ENCODE peak calls at places on chromosomes 16 and 17, in eight cellular contexts. F is GM23338, A is HFFc6, Y is transverse colon, R is GM12865, I is fibroblast of lung, L is fibroblast of mammary gland, C is PC-3. D is an unnamed sample.
A peak's percentile ranks its signal among the peaks of the same experiment; 100 is the strongest.

GRCh38 chr16:22624759-22625533 is 114.3 kb downstream of the NPIPB5 start:
- DNase-seq in Y (no peak), F (no peak), A (no peak), I (no peak), R (peak; percentile 24), L (no peak), C (no peak), D (peak; percentile 59)

GRCh38 chr17:47229535-47230443 is 20.6 kb downstream of the MYL4 start:
- DNase-seq in C (peak; percentile 99), L (peak; percentile 96), Y (peak; percentile 88), F (peak; percentile 94), A (peak; percentile 87), I (peak; percentile 91), R (peak; percentile 91), D (peak; percentile 95)

GRCh38 chr16:53014287-53014686 is 38.4 kb downstream of the CHD9NB start:
- DNase-seq in C (no peak), R (no peak), L (no peak), I (no peak), F (peak; percentile 31), Y (no peak), A (no peak), D (no peak)

GRCh38 chr17:79992657-79993389 is 42.8 kb downstream of the TBC1D16 start:
- DNase-seq in Y (no peak), A (no peak), F (no peak), I (no peak), L (no peak), C (no peak), R (no peak), D (no peak)

GRCh38 chr17:19583871-19584270 is 50.2 kb downstream of the SLC47A1 start:
- DNase-seq in Y (no peak), C (no peak), A (no peak), L (no peak), I (no peak), F (no peak), R (no peak), D (no peak)

GRCh38 chr16:84166796-84167695 is 19.8 kb downstream of the TAF1C start:
- DNase-seq in Y (no peak), R (peak; percentile 79), C (no peak), A (no peak), I (no peak), L (no peak), F (peak; percentile 47), D (no peak)

GRCh38 chr17:63984651-63985386 is 12.1 kb upstream of the SCN4A start:
- DNase-seq in A (peak; percentile 87), F (no peak), L (peak; percentile 93), C (peak; percentile 87), R (peak; percentile 57), I (peak; percentile 91), Y (peak; percentile 39), D (peak; percentile 73)

GRCh38 chr16:1773703-1774455 is 945 bp upstream of the MRPS34 start:
- DNase-seq in R (no peak), Y (peak; percentile 50), F (no peak), I (peak; percentile 51), A (peak; percentile 39), C (no peak), L (peak; percentile 42), D (peak; percentile 20)

GRCh38 chr17:43780135-43780534 is at the start of gene CFAP97D1:
- DNase-seq in A (no peak), I (no peak), C (no peak), Y (no peak), F (no peak), R (no peak), L (no peak), D (no peak)

GRCh38 chr17:63718981-63719380 is 19.1 kb upstream of the LIMD2 start:
- DNase-seq in A (no peak), F (no peak), C (no peak), Y (no peak), I (peak; percentile 21), L (no peak), R (no peak), D (no peak)

GRCh38 chr16:70579648-70580630 is 56.3 kb downstream of the SF3B3 start:
- DNase-seq in I (no peak), R (no peak), Y (peak; percentile 51), L (no peak), C (no peak), F (no peak), A (no peak), D (no peak)

GRCh38 chr17:61536417-61536955 is 54.5 kb downstream of the NACA2 start:
- DNase-seq in R (peak; percentile 2), A (no peak), L (peak; percentile 5), F (no peak), I (no peak), Y (no peak), C (no peak), D (no peak)

GRCh38 chr17:36183001-36183810 is 6.8 kb upstream of the TBC1D3B start:
- DNase-seq in A (peak; percentile 53), F (peak; percentile 92), I (peak; percentile 78), Y (peak; percentile 68), R (peak; percentile 62), L (peak; percentile 72), C (peak; percentile 25), D (peak; percentile 63)

GRCh38 chr17:50550661-50551432 is 3.9 kb downstream of the SPATA20 start:
- DNase-seq in L (peak; percentile 92), Y (peak; percentile 77), A (peak; percentile 70), F (peak; percentile 95), R (peak; percentile 47), C (peak; percentile 70), I (peak; percentile 72), D (peak; percentile 64)

GRCh38 chr17:27494192-27495091 is 38.2 kb downstream of the KSR1 start:
- DNase-seq in Y (peak; percentile 92), F (peak; percentile 64), L (peak; percentile 24), A (no peak), C (peak; percentile 62), I (peak; percentile 57), R (no peak), D (peak; percentile 93)

GRCh38 chr16:83315271-83315670 is 492.5 kb upstream of the HSBP1 start:
- DNase-seq in Y (no peak), L (peak; percentile 19), A (peak; percentile 13), R (no peak), C (no peak), I (peak; percentile 10), F (no peak), D (no peak)

GRCh38 chr16:5004311-5004710 is 29.4 kb downstream of the NAGPA start:
- DNase-seq in A (no peak), C (no peak), F (no peak), L (no peak), Y (no peak), I (no peak), R (no peak), D (no peak)

GRCh38 chr16:58678716-58679115 is 5.9 kb downstream of the SLC38A7 start:
- DNase-seq in L (no peak), Y (no peak), I (no peak), A (peak; percentile 71), F (no peak), C (peak; percentile 44), R (peak; percentile 17), D (peak; percentile 59)

DNA sequence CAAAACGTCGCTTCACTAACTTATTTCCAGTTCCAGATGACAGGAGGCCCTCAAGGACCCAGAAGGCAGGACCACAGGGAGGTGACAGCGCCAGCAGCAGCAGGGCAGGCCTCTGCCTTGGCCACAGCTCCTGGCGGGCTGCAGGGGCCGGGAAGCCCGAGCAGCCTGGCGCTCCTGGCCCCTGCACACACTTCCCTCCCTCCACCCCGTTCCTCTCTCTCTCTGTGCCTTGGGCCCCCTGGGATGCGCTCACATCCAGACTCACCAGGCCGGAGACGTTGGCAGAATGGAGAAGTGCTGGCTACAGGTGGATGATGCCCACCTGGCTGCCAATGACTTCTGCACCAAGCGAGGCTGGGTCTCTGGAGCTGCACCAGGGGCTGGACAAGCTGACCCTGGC is 12.7 kb downstream of the ZNF594 start:
- DNase-seq in I (no peak), F (no peak), A (no peak), L (no peak), Y (no peak), R (no peak), C (no peak), D (no peak)
- TF ChIP-seq CTCF in I (no peak), F (no peak), A (no peak), L (no peak), Y (no peak), R (no peak), C (no peak), D (no peak)

DNA sequence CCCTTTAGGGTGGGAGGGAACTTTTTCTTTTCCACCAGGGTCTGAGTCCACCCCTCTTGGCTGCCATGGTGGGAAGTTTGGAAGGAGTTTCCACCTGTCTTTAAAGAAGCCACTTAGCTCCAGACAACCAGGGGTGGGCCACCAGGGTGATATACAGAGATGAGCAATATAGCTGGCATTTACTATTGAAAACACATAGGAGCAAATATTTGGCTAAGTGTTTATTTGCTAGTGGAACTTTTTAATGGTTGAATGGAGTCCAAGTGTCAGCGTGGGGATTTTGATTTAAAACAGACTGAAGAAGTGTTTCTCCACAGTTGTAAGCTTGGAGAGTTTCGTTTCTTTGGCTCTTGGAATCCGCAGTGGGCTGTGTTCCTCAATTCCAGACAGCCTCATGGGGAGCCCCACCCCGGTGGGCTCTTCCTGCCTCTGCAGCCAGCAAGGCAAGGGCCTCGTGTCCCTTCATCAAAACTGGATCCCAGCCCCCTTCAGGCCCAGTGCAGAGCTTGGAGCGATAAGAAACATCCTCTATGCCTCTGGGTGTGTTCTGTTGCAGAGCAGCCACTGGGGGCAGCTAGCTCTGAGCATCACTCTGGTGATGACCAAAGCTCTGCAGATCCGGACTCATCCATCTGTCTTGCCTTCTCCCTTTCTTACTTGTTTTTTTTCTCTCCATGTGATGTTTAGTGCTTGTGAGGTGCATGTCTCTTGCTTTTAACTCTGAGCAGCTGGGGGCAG is 36.1 kb downstream of the NOG start:
- DNase-seq in C (peak; percentile 71), I (peak; percentile 5), A (peak; percentile 67), L (peak; percentile 18), F (peak; percentile 83), Y (no peak), R (peak; percentile 3), D (no peak)
- TF ChIP-seq CTCF in C (peak; percentile 70), I (peak; percentile 31), A (peak; percentile 73), L (peak; percentile 36), F (peak; percentile 50), Y (no peak), R (peak; percentile 18), D (no peak)

GRCh38 chr17:44832821-44833220 is 2.7 kb upstream of the GJC1 start:
- DNase-seq in L (no peak), I (no peak), F (peak; percentile 81), A (no peak), R (no peak), C (no peak), Y (no peak), D (no peak)
- TF ChIP-seq CTCF in L (no peak), I (no peak), F (peak; percentile 53), A (peak; percentile 25), R (no peak), C (no peak), Y (no peak), D (no peak)

DNA sequence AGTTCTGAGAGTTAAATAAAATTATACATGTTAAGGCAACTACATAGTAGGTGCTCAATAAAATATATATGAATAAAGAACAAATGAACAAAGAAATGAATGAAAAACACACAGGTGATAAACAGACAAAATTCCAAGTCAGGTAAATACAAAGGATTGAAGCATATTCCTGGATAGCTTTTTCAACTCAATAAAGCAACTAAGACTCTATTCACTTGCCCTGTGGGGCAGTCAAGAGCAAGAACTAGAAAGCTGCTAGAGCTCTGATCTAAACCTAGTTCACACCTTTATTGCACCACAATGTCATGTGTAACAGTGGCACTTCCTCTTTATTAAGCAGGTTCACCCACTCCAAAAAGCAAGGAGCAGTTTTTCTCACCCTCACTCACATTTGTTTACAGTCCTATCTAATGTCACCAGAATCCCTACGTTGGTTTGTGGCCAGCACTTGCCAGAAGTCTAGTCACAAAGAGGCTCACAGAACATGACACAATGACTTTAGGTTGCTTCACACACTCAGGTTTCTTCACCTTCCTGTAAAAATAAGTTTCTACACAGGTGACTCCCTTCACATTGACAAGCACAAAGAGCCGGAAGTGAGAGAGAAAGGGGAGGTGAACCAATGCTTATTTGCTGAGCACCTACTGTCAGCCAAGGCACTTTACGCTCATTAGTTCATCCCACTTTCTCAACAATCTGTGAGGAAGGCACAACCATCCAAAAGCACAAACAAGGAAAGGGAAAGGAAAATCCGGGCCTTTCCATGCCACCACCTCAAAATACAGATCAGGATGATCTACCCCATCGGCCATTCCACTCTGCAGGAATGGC is 70.8 kb downstream of the XPO6 start:
- DNase-seq in C (no peak), R (peak; percentile 86), I (no peak), A (no peak), Y (peak; percentile 37), L (no peak), F (peak; percentile 24), D (peak; percentile 52)
- TF ChIP-seq CTCF in C (no peak), R (peak; percentile 37), I (no peak), A (no peak), Y (no peak), L (no peak), F (no peak), D (no peak)